ENCODE peak calls at places on chromosomes 12 and 14, in seven cellular contexts. Y is COR-L47; S is pancreas; P is NCI-H1092; U is GM12865; H is hippocampal formation; C is stimulated activated CD8-positive, alpha-beta memory T cell treated with anti-CD3 and anti-CD28 coated beads, Interleukin-2, amount 100 ng/mL, for 48 hours. T is an unnamed sample.

GRCh38 chr12:132181570-132182200 is 37.4 kb downstream of the NOC4L start:
- DNase-seq in C (no peak), S (no peak), U (no peak), H (no peak), Y (no peak), P (no peak), T (no peak)

GRCh38 chr12:80087486-80088213 is 11.7 kb upstream of the OTOGL start:
- DNase-seq in H (no peak), U (peak), S (no peak), C (no peak), P (no peak), Y (no peak), T (no peak)

GRCh38 chr14:63551338-63551737 is 8.2 kb upstream of the PPP2R5E start:
- DNase-seq in C (no peak), Y (no peak), P (no peak), H (no peak), S (no peak), U (no peak), T (peak)

GRCh38 chr14:90288646-90289355 is 32.4 kb downstream of the PSMC1 start:
- DNase-seq in H (no peak), U (no peak), Y (no peak), P (peak), S (no peak), C (no peak), T (peak)

GRCh38 chr14:72513994-72514659 is 379.8 kb downstream of the DPF3 start:
- DNase-seq in U (peak), Y (peak), P (no peak), H (no peak), S (no peak), C (no peak), T (peak)

GRCh38 chr12:45674583-45674982 is 54.9 kb upstream of the ARID2 start:
- DNase-seq in P (no peak), H (no peak), U (no peak), S (no peak), Y (no peak), C (no peak), T (peak)

GRCh38 chr12:120614873-120615272 is 25.6 kb upstream of the CABP1 start:
- DNase-seq in S (no peak), P (no peak), Y (no peak), C (no peak), U (no peak), H (no peak), T (peak)

GRCh38 chr14:96693986-96694385 is 103.2 kb upstream of the VRK1 start:
- DNase-seq in H (no peak), S (no peak), P (no peak), U (no peak), C (no peak), Y (no peak), T (no peak)

GRCh38 chr12:106673151-106673550 is 90.3 kb downstream of the RFX4 start:
- DNase-seq in P (peak), S (no peak), H (no peak), C (no peak), U (peak), Y (no peak), T (no peak)